ENCODE peak calls at places on chromosome X, in six cellular contexts. K is EH, Q is endothelial cell of umbilical vein, L is AG08396, B is DMS 273 treated with DMSO at 0.1 percent for 48 hours, G is iris pigment epithelial cell. E is an unnamed sample.

GRCh38 chrX:29295987-29296680 is 708.9 kb downstream of the IL1RAPL1 start:
- DNase-seq in G (peak), K (peak), B (no peak), L (no peak), Q (peak), E (no peak)

GRCh38 chrX:22314211-22314610 is 41.5 kb downstream of the CBLL2 start:
- DNase-seq in Q (peak), G (no peak), K (no peak), L (no peak), B (no peak), E (no peak)

GRCh38 chrX:39759526-39760224 is 338.1 kb downstream of the BCOR start:
- DNase-seq in K (peak), L (peak), B (no peak), G (peak), Q (peak), E (no peak)

GRCh38 chrX:68732906-68733493 is 85.5 kb downstream of the STARD8 start:
- DNase-seq in G (peak), L (peak), Q (peak), K (peak), B (no peak), E (no peak)

GRCh38 chrX:134443020-134443419 is 16.9 kb upstream of the HPRT1 start:
- DNase-seq in L (no peak), G (no peak), K (no peak), B (no peak), Q (no peak), E (no peak)

GRCh38 chrX:145848451-145848850 is 30.8 kb downstream of the SLITRK2 start:
- DNase-seq in L (no peak), G (no peak), Q (no peak), B (no peak), K (no peak), E (no peak)

GRCh38 chrX:41558531-41558930 is 111.4 kb downstream of the NYX start:
- DNase-seq in B (no peak), K (peak), G (peak), L (peak), Q (peak), E (no peak)

GRCh38 chrX:39559229-39559628 is 538.5 kb downstream of the BCOR start:
- DNase-seq in K (peak), Q (no peak), G (peak), B (no peak), L (no peak), E (no peak)

GRCh38 chrX:130245441-130245840 is 23.3 kb downstream of the ZNF280C start:
- DNase-seq in L (peak), K (peak), Q (no peak), B (no peak), G (peak), E (no peak)

GRCh38 chrX:154396948-154397887 is 959 bp upstream of the RPL10 start:
- DNase-seq in G (peak), Q (peak), B (no peak), L (peak), K (peak), E (no peak)

GRCh38 chrX:3549442-3549875 is 164.0 kb downstream of the PRKX start:
- DNase-seq in G (peak), B (peak), Q (no peak), K (peak), L (no peak), E (no peak)

GRCh38 chrX:4710618-4711433 is 997.4 kb upstream of the PRKX start:
- DNase-seq in K (no peak), B (peak), G (peak), Q (no peak), L (no peak), E (no peak)

GRCh38 chrX:74431807-74432206 is 10.5 kb downstream of the SLC16A2 start:
- DNase-seq in Q (no peak), L (no peak), G (no peak), K (no peak), B (peak), E (no peak)

GRCh38 chrX:109934434-109934833 is 68.5 kb upstream of the TMEM164 start:
- DNase-seq in G (peak), K (peak), B (no peak), L (no peak), Q (no peak), E (no peak)

GRCh38 chrX:118346258-118347094 is 570 bp downstream of the WDR44 start:
- DNase-seq in B (no peak), Q (peak), K (peak), G (no peak), L (peak), E (no peak)

GRCh38 chrX:84168574-84168973 is 19.4 kb downstream of the RPS6KA6 start:
- DNase-seq in G (no peak), L (no peak), Q (peak), B (no peak), K (peak), E (no peak)

GRCh38 chrX:29872831-29873230 is 342.5 kb upstream of the MAGEB2 start:
- DNase-seq in Q (no peak), K (no peak), B (no peak), L (no peak), G (no peak), E (no peak)

GRCh38 chrX:54407266-54407665 is 32.9 kb upstream of the TSR2 start:
- DNase-seq in K (no peak), Q (no peak), B (no peak), L (no peak), G (no peak), E (no peak)

GRCh38 chrX:44433556-44433955 is 90.1 kb upstream of the EFHC2 start:
- DNase-seq in Q (no peak), B (no peak), G (no peak), K (no peak), L (no peak), E (no peak)

GRCh38 chrX:19377799-19378198 is 34.1 kb downstream of the PDHA1 start:
- DNase-seq in K (no peak), G (no peak), L (no peak), Q (no peak), B (no peak), E (no peak)

GRCh38 chrX:20743054-20743453 is 476.3 kb upstream of the RPS6KA3 start:
- DNase-seq in L (no peak), G (no peak), K (no peak), B (no peak), Q (no peak), E (no peak)

GRCh38 chrX:134570899-134571298 is 87.4 kb downstream of the PLAC1 start:
- DNase-seq in B (no peak), Q (no peak), K (peak), L (no peak), G (peak), E (no peak)

GRCh38 chrX:33434256-33435092 is 223.1 kb upstream of the DMD start:
- DNase-seq in Q (peak), G (peak), K (peak), B (peak), L (peak), E (peak)

GRCh38 chrX:17500145-17500579 is 125.2 kb downstream of the NHS start:
- DNase-seq in Q (peak), L (no peak), G (peak), K (peak), B (no peak), E (no peak)

GRCh38 chrX:110915120-110915519 is 119.5 kb upstream of the CHRDL1 start:
- DNase-seq in B (peak), K (peak), Q (no peak), G (peak), L (peak), E (no peak)

GRCh38 chrX:131330735-131331134 is 41.6 kb upstream of the IGSF1 start:
- DNase-seq in B (no peak), Q (no peak), L (no peak), G (no peak), K (no peak), E (no peak)

GRCh38 chrX:36898301-36898700 is 109.9 kb upstream of the FAM47C start:
- DNase-seq in B (no peak), L (no peak), K (peak), Q (peak), G (peak), E (no peak)

GRCh38 chrX:7061429-7061828 is 86.1 kb upstream of the STS start:
- DNase-seq in G (peak), L (no peak), Q (no peak), K (no peak), B (no peak), E (no peak)

GRCh38 chrX:21989415-21989814 is 42.7 kb upstream of the PHEX start:
- DNase-seq in Q (no peak), L (no peak), G (no peak), B (no peak), K (no peak), E (no peak)

GRCh38 chrX:17022205-17022604 is 75.7 kb downstream of the REPS2 start:
- DNase-seq in B (peak), L (no peak), G (peak), Q (no peak), K (peak), E (no peak)

GRCh38 chrX:72020204-72020603 is 109.6 kb downstream of the NHSL2 start:
- DNase-seq in B (no peak), L (no peak), Q (no peak), K (no peak), G (no peak), E (no peak)